ENCODE peak calls at places on chromosomes 5 and 9, in seven cellular contexts. V, U, Y, L, H, A and S are unnamed samples.

GRCh38 chr9:88988796-88989641 is 2.2 kb upstream of the S1PR3 start:
- DNase-seq in Y (no peak), V (no peak), L (no peak), H (no peak), A (no peak), U (peak), S (no peak)

GRCh38 chr5:160565376-160565775 is 143.7 kb downstream of the PTTG1 start:
- DNase-seq in H (no peak), A (no peak), U (peak), V (no peak), Y (no peak), L (no peak), S (no peak)

GRCh38 chr9:123365287-123365880 is 9.4 kb downstream of the CRB2 start:
- DNase-seq in L (no peak), V (no peak), Y (no peak), U (no peak), H (no peak), A (no peak), S (no peak)

GRCh38 chr9:136625101-136626065 is 37.3 kb upstream of the EGFL7 start:
- DNase-seq in L (no peak), U (peak), Y (peak), H (no peak), V (peak), A (peak), S (no peak)

GRCh38 chr5:122375801-122376200 is 63.8 kb downstream of the SNCAIP start:
- DNase-seq in Y (no peak), U (no peak), V (no peak), A (no peak), L (no peak), H (no peak), S (no peak)

GRCh38 chr9:82418334-82418733 is 429.8 kb downstream of the SPATA31D1 start:
- DNase-seq in U (peak), L (no peak), V (no peak), A (no peak), H (no peak), Y (no peak), S (no peak)

GRCh38 chr5:73901045-73901444 is 275.0 kb downstream of the ARHGEF28 start:
- DNase-seq in Y (no peak), L (no peak), U (peak), A (no peak), V (no peak), H (no peak), S (no peak)

GRCh38 chr9:136143215-136144001 is 24.7 kb upstream of the TMEM250 start:
- DNase-seq in V (no peak), Y (no peak), L (no peak), H (no peak), U (peak), A (no peak), S (no peak)

GRCh38 chr9:85534340-85534739 is 207.4 kb downstream of the AGTPBP1 start:
- DNase-seq in H (no peak), A (no peak), L (no peak), Y (peak), U (no peak), V (no peak), S (no peak)

GRCh38 chr5:388266-389196 is 54.4 kb upstream of the EXOC3 start:
- DNase-seq in L (no peak), A (no peak), Y (peak), U (no peak), V (no peak), H (no peak), S (no peak)

GRCh38 chr9:33517373-33517772 is 6.7 kb upstream of the ANKRD18B start:
- DNase-seq in Y (no peak), U (peak), L (peak), V (peak), H (no peak), A (peak), S (no peak)

GRCh38 chr9:134025606-134026541 is 593 bp downstream of the BRD3OS start:
- DNase-seq in A (peak), L (no peak), H (peak), Y (peak), V (peak), U (peak), S (no peak)

GRCh38 chr5:91072891-91073290 is 310.2 kb downstream of the ARRDC3 start:
- DNase-seq in Y (no peak), A (no peak), U (peak), H (no peak), V (no peak), L (no peak), S (no peak)

GRCh38 chr5:159210306-159210722 is 961 bp upstream of the RNF145 start:
- DNase-seq in L (no peak), A (peak), V (no peak), Y (no peak), H (no peak), U (peak), S (no peak)

GRCh38 chr5:64532212-64532611 is 26.4 kb downstream of the RGS7BP start:
- DNase-seq in H (no peak), L (no peak), V (no peak), Y (no peak), A (no peak), U (no peak), S (no peak)

GRCh38 chr9:110672873-110673508 is 4.4 kb downstream of the MUSK start:
- DNase-seq in H (no peak), U (no peak), L (no peak), A (no peak), V (no peak), Y (no peak), S (no peak)

GRCh38 chr9:88993327-88993726 is 2.1 kb downstream of the S1PR3 start:
- DNase-seq in Y (no peak), A (peak), L (no peak), V (no peak), U (no peak), H (no peak), S (no peak)

GRCh38 chr9:113184509-113184908 is 33.7 kb downstream of the SLC31A2 start:
- DNase-seq in H (no peak), L (no peak), A (no peak), U (peak), V (no peak), Y (no peak), S (no peak)

GRCh38 chr9:128125575-128126354 is 1.8 kb downstream of the PTGES2 start:
- DNase-seq in Y (peak), V (no peak), U (no peak), A (no peak), L (no peak), H (no peak), S (no peak)

GRCh38 chr9:120603601-120604000 is 23.6 kb upstream of the CDK5RAP2 start:
- DNase-seq in L (no peak), H (no peak), U (no peak), A (no peak), V (no peak), Y (no peak), S (no peak)

GRCh38 chr9:14309403-14309802 is 4.5 kb downstream of the NFIB start:
- DNase-seq in V (no peak), Y (no peak), U (no peak), L (peak), H (no peak), A (peak), S (peak)

GRCh38 chr5:28397502-28397941 is 1359.1 kb upstream of the CDH9 start:
- DNase-seq in L (no peak), Y (no peak), H (no peak), V (no peak), A (no peak), U (peak), S (no peak)

GRCh38 chr9:129023036-129023907 is 4.9 kb downstream of the SH3GLB2 start:
- DNase-seq in V (peak), A (peak), U (peak), H (no peak), L (no peak), Y (peak), S (peak)

GRCh38 chr9:89593776-89594427 is 10.9 kb upstream of the GADD45G start:
- DNase-seq in A (peak), H (no peak), V (no peak), L (no peak), Y (no peak), U (peak), S (no peak)

GRCh38 chr9:81823672-81824554 is 104.3 kb upstream of the SPATA31D4 start:
- DNase-seq in L (no peak), A (no peak), V (peak), Y (no peak), U (peak), H (no peak), S (no peak)

GRCh38 chr5:92559743-92560142 is 1021.3 kb downstream of the NR2F1-AS1 start:
- DNase-seq in L (peak), Y (no peak), V (no peak), H (no peak), A (no peak), U (peak), S (no peak)

GRCh38 chr9:135815433-135816178 is 91.7 kb downstream of the CAMSAP1 start:
- DNase-seq in H (peak), V (no peak), Y (peak), U (no peak), A (no peak), L (no peak), S (no peak)

GRCh38 chr9:133897675-133898074 is 94.4 kb downstream of the VAV2 start:
- DNase-seq in V (no peak), Y (no peak), A (no peak), U (no peak), L (no peak), H (no peak), S (no peak)

GRCh38 chr5:107739661-107740060 is 68.9 kb upstream of the EFNA5 start:
- DNase-seq in U (peak), Y (no peak), V (no peak), H (no peak), L (no peak), A (no peak), S (no peak)

GRCh38 chr9:122158202-122158601 is 1.4 kb downstream of the NDUFA8 start:
- DNase-seq in U (peak), Y (no peak), V (no peak), A (peak), H (no peak), L (peak), S (peak)

GRCh38 chr5:96881511-96882115 is 5.3 kb downstream of the ERAP2 start:
- DNase-seq in U (peak), L (no peak), A (no peak), Y (no peak), V (no peak), H (no peak), S (no peak)